ENCODE peak calls at places on chromosomes 5 and 9, in six cellular contexts. F is heart left ventricle, L is foreskin fibroblast, K is A673, P is AG10803, V is prostate gland. S is an unnamed sample.
A peak's percentile ranks its signal among the peaks of the same experiment; 100 is the strongest.

GRCh38 chr9:133576591-133577462 is 32.4 kb downstream of the FAM163B start:
- DNase-seq in F (no peak), L (no peak), K (no peak), P (no peak), V (no peak), S (no peak)

GRCh38 chr9:113389451-113389850 is 11.6 kb downstream of the ALAD start:
- DNase-seq in F (no peak), L (no peak), K (no peak), P (no peak), V (no peak), S (no peak)

GRCh38 chr9:126605792-126606482 is 7.8 kb upstream of the LMX1B start:
- DNase-seq in F (no peak), L (no peak), K (no peak), P (no peak), V (no peak), S (no peak)

GRCh38 chr9:87445646-87446045 is 52.0 kb upstream of the DAPK1 start:
- DNase-seq in F (peak; percentile 31), L (no peak), K (peak; percentile 69), P (peak; percentile 5), V (no peak), S (no peak)

GRCh38 chr5:37641933-37642332 is 197.9 kb downstream of the GDNF start:
- DNase-seq in F (no peak), L (no peak), K (no peak), P (no peak), V (no peak), S (no peak)

GRCh38 chr5:146671561-146671960 is 155.6 kb upstream of the GPR151 start:
- DNase-seq in F (no peak), L (no peak), K (no peak), P (no peak), V (no peak), S (no peak)

GRCh38 chr9:92483896-92484545 is 1.7 kb upstream of the ASPN start:
- DNase-seq in F (no peak), L (no peak), K (peak; percentile 54), P (peak; percentile 36), V (no peak), S (no peak)

GRCh38 chr5:7391215-7391614 is 4.7 kb upstream of the ADCY2 start:
- DNase-seq in F (no peak), L (no peak), K (peak; percentile 17), P (no peak), V (no peak), S (no peak)

GRCh38 chr9:115972362-115972761 is 181.2 kb upstream of the PAPPA start:
- DNase-seq in F (no peak), L (no peak), K (no peak), P (no peak), V (no peak), S (no peak)

GRCh38 chr5:62043289-62044274 is 262.4 kb upstream of the KIF2A start:
- DNase-seq in F (no peak), L (no peak), K (peak; percentile 81), P (no peak), V (no peak), S (no peak)

GRCh38 chr5:146451411-146451810 is 4.3 kb downstream of the TCERG1 start:
- DNase-seq in F (no peak), L (no peak), K (no peak), P (no peak), V (no peak), S (no peak)

GRCh38 chr9:75088646-75089368 is 493 bp downstream of the OSTF1 start:
- DNase-seq in F (peak; percentile 79), L (peak; percentile 56), K (peak; percentile 35), P (peak; percentile 71), V (peak; percentile 85), S (no peak)

GRCh38 chr5:62206150-62206829 is 99.7 kb upstream of the KIF2A start:
- DNase-seq in F (no peak), L (no peak), K (peak; percentile 64), P (peak; percentile 26), V (no peak), S (no peak)

GRCh38 chr5:164119806-164120440 is 614.5 kb downstream of the MAT2B start:
- DNase-seq in F (no peak), L (no peak), K (peak; percentile 1), P (peak; percentile 38), V (no peak), S (peak; percentile 3)

GRCh38 chr9:12933957-12934356 is 159.1 kb downstream of the LURAP1L start:
- DNase-seq in F (no peak), L (peak; percentile 74), K (no peak), P (peak; percentile 69), V (no peak), S (no peak)

GRCh38 chr5:16585028-16585667 is 31.6 kb downstream of the RETREG1 start:
- DNase-seq in F (no peak), L (no peak), K (no peak), P (no peak), V (no peak), S (no peak)

GRCh38 chr9:99601506-99601905 is 220.2 kb upstream of the NR4A3 start:
- DNase-seq in F (no peak), L (no peak), K (peak; percentile 11), P (no peak), V (no peak), S (no peak)

GRCh38 chr5:95808686-95809413 is 13.7 kb downstream of the GLRX start:
- DNase-seq in F (peak; percentile 86), L (peak; percentile 76), K (peak; percentile 96), P (peak; percentile 72), V (no peak), S (no peak)

GRCh38 chr5:6495433-6496206 is 47.0 kb downstream of the UBE2QL1 start:
- DNase-seq in F (no peak), L (no peak), K (no peak), P (no peak), V (no peak), S (peak; percentile 30)

GRCh38 chr9:108411632-108412031 is 444.2 kb downstream of the ACTL7B start:
- DNase-seq in F (no peak), L (no peak), K (no peak), P (no peak), V (no peak), S (no peak)

GRCh38 chr5:664343-664993 is 28.7 kb downstream of the TPPP start:
- DNase-seq in F (peak; percentile 20), L (no peak), K (no peak), P (no peak), V (no peak), S (peak; percentile 92)

GRCh38 chr5:136802382-136802781 is 437.0 kb upstream of the TRPC7 start:
- DNase-seq in F (no peak), L (no peak), K (no peak), P (peak; percentile 43), V (no peak), S (peak; percentile 25)
- TF ChIP-seq CTCF in F (peak; percentile 58), L (peak; percentile 33), K (peak; percentile 25), P (peak; percentile 59), V (peak; percentile 39), S (peak; percentile 67)

DNA sequence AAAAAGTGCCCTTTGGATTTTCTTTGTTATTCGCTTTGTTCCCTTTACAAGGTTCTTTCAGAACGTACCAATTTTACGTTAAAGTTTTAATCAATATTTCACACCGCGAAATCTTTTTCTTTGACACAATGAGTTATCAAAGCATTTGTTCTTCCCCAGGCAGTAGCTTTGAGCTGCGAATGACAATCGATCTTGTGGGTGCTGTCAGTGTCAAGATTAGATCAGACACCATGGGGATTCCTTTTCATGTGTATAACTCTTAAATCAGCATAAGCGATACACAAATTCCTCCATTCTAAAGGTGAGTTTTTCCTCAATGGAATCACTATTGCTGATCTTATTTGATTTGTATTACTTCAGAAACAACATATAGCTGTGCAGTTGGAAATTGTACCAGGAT is 145.5 kb downstream of the ST8SIA4 start:
- DNase-seq in F (no peak), L (no peak), K (no peak), P (no peak), V (no peak), S (no peak)
- H3K4me3 ChIP-seq in F (no peak overlapping the region), L (no peak overlapping the region), K (no peak overlapping the region), P (no peak overlapping the region), V (no peak overlapping the region), S (no peak overlapping the region)

DNA sequence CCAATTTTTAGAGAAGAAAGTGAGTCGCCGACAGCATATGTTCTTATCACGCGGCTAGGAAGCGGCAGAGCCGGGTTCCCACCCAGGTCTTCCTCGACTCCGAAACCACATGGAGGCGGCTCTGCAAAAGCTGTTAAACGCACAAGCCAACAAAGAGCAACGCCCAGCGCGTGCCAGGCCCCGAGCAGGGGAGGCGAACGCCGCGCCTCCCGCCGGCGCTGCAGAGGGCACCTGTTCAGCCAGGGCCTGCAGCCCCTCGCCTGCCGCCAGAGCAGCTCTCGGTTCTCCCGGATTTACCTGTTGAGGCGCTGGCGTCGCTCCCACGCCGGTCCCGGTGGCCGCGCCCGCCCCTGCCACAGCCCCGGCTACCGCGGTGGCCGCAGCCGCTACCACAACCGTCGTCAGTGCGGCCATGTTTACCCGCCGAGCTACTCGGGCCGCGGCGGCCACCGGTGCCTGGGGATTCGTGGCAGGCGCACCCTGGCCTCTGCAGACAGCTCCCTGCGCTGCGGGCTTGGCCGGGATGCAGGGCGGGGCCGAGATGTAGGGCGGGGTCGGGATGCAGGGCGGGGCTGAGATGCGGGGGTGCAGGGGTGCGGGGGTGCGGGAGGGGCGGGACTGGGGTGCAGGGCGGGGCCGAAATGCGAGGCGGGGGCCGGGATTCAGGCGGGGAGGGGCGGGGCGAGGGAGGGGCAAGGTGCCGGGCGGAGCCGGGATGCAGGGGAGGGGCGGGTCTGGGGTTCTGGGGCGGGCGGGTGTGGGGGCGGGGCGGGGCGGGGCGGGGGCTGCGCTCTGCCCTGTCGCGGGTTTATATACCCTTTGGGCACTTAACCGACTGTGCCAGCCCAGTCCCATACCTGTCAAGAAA is at the start of gene CCDC112:
- DNase-seq in F (peak; percentile 87), L (peak; percentile 76), K (peak; percentile 85), P (peak; percentile 76), V (peak; percentile 77), S (peak; percentile 40)
- TF ChIP-seq CTCF in F (no peak), L (no peak), K (no peak), P (no peak), V (peak; percentile 7), S (no peak)

GRCh38 chr9:124127290-124127646 is 115.7 kb downstream of the LHX2 start:
- DNase-seq in F (no peak), L (no peak), K (no peak), P (no peak), V (no peak), S (no peak)

GRCh38 chr9:124124729-124125589 is 113.4 kb downstream of the LHX2 start:
- DNase-seq in F (no peak), L (no peak), K (no peak), P (no peak), V (no peak), S (no peak)

GRCh38 chr9:124125590-124126047 is 114.1 kb downstream of the LHX2 start:
- DNase-seq in F (no peak), L (no peak), K (no peak), P (no peak), V (no peak), S (no peak)

GRCh38 chr9:124128568-124128967 is 117.0 kb downstream of the LHX2 start:
- DNase-seq in F (no peak), L (no peak), K (no peak), P (no peak), V (no peak), S (no peak)

DNA sequence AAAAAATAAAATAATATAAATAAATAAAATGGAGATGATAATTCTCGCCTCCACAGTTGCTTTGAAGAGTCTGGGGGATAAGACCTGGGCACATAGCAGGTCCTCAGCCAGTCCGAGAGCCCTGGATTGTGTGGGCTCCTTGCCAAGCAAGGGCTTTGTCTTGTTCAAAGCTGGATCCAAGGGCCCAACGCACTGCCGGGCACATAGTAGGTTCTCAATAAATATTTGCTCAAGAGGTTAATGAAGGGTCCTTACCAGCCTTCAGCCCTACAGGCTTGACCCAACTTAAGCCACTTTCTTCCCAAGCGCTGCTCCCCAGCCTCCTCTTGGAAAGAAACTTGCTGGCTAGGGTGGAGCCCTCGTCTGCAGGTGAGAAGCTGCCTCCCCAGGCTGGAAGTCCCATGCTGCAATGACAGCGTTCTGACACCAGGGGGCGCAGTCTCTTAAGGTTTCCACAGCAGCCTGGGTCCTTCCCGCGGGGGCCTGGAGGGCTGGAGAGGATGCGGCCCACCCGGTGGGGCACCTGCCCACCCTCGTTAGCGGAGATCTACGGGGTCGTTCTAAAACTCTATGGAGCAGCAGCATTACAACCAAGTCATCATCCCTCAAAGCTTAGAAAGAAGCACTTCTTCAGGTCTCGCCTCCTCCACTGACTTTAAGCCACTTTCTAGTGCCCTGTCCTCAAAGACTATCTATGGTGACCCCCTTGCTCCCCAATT is 115.2 kb downstream of the LHX2 start:
- DNase-seq in F (peak; percentile 64), L (peak; percentile 44), K (peak; percentile 74), P (peak; percentile 51), V (peak; percentile 70), S (peak; percentile 25)
- H3K4me3 ChIP-seq in F (no peak overlapping the region), L (no peak overlapping the region), K (no peak overlapping the region), P (no peak overlapping the region), V (no peak overlapping the region), S (no peak overlapping the region)